ENCODE peak calls at places on chromosomes 6 and 20, in ten cellular contexts. N is stimulated activated naive B cell treated with anti-CD40 and anti-IgM and Interleukin-4, amounts not matched to agents 10 μg/mL and 1 μg/mL and 100 μg/mL, for 72 hours; G is islet precursor cell; H is NCI-H2081; R is cardiac septum; F is T-cell; J is neuronal stem cell; Q is glutamatergic neuron; S is KBM-7; Y is dorsolateral prefrontal cortex. C is an unnamed sample.

GRCh38 chr6:155171747-155172191 is 92.0 kb upstream of the CLDN20 start:
- DNase-seq in N (no peak), G (no peak), H (peak; percentile 5), R (no peak), F (no peak), J (no peak), Q (no peak), S (no peak), Y (no peak), C (no peak)

GRCh38 chr20:44212792-44213191 is 2.2 kb upstream of the OSER1 start:
- DNase-seq in N (no peak), G (no peak), H (no peak), R (no peak), F (no peak), J (no peak), Q (no peak), S (no peak), Y (no peak), C (no peak)

GRCh38 chr6:149012040-149012545 is 265.3 kb downstream of the UST start:
- DNase-seq in N (no peak), G (peak; percentile 93), H (no peak), R (no peak), F (no peak), J (no peak), Q (no peak), S (no peak), Y (no peak), C (no peak)

GRCh38 chr6:24255676-24256075 is 102.2 kb downstream of the DCDC2 start:
- DNase-seq in N (no peak), G (no peak), H (no peak), R (no peak), F (no peak), J (no peak), Q (no peak), S (no peak), Y (no peak), C (no peak)

GRCh38 chr20:52744441-52744840 is 227.7 kb upstream of the TSHZ2 start:
- DNase-seq in N (no peak), G (no peak), H (no peak), R (no peak), F (no peak), J (no peak), Q (no peak), S (no peak), Y (no peak), C (no peak)

GRCh38 chr20:38246357-38247165 is 14.0 kb downstream of the KIAA1755 start:
- DNase-seq in N (no peak), G (no peak), H (no peak), R (peak; percentile 75), F (no peak), J (no peak), Q (no peak), S (no peak), Y (peak; percentile 28), C (no peak)

GRCh38 chr6:125888989-125889656 is 67.4 kb upstream of the HINT3 start:
- DNase-seq in N (no peak), G (peak; percentile 68), H (no peak), R (no peak), F (no peak), J (peak; percentile 39), Q (no peak), S (peak; percentile 61), Y (no peak), C (peak; percentile 14)

GRCh38 chr6:168318090-168318489 is 1.5 kb downstream of the DACT2 start:
- DNase-seq in N (no peak), G (no peak), H (no peak), R (no peak), F (no peak), J (no peak), Q (no peak), S (no peak), Y (no peak), C (no peak)

GRCh38 chr6:41097467-41098090 is 24.8 kb downstream of the NFYA start:
- DNase-seq in N (no peak), G (no peak), H (no peak), R (no peak), F (no peak), J (no peak), Q (no peak), S (no peak), Y (no peak), C (no peak)

GRCh38 chr6:100126682-100127484 is 132.9 kb upstream of the MCHR2 start:
- DNase-seq in N (no peak), G (no peak), H (no peak), R (no peak), F (no peak), J (no peak), Q (no peak), S (no peak), Y (no peak), C (peak; percentile 23)

GRCh38 chr6:74333406-74333805 is 637.4 kb downstream of the CD109 start:
- DNase-seq in N (no peak), G (no peak), H (no peak), R (no peak), F (no peak), J (no peak), Q (no peak), S (no peak), Y (no peak), C (no peak)

C was measured in GM20000.